ENCODE peak calls at places on chromosomes 6 and 20, in ten cellular contexts. M is cardiac muscle cell; K is RCC 7860; V is fibroblast of pulmonary artery; E is Right ventricle myocardium inferior; D is stimulated activated naive CD8-positive, alpha-beta T cell treated with anti-CD3 and anti-CD28 coated beads, Interleukin-15, amount 100 ng/mL, for 72 hours; T is amygdala; Q is A549; S is stimulated activated CD4-positive, alpha-beta T cell treated with anti-CD3 and anti-CD28 coated beads, Interleukin-1b, Interleukin-23, amount 100 ng/mL, for 1 hour; F is activated naive CD8-positive, alpha-beta T cell treated with anti-CD3 and anti-CD28 coated beads for 36 hours. Z is an unnamed sample.

GRCh38 chr6:168165891-168166290 is 86.9 kb upstream of the FRMD1 start:
- DNase-seq in M (no peak), K (no peak), V (no peak), E (no peak), D (no peak), T (no peak), Q (no peak), S (no peak), F (no peak), Z (no peak)

GRCh38 chr6:82013561-82014275 is 233.8 kb downstream of the IBTK start:
- DNase-seq in M (no peak), K (peak; percentile 6), V (peak; percentile 70), E (no peak), D (no peak), T (no peak), Q (no peak), S (no peak), F (no peak), Z (no peak)

GRCh38 chr6:135170849-135171248 is 10.3 kb upstream of the MYB start:
- DNase-seq in M (no peak), K (no peak), V (no peak), E (no peak), D (peak; percentile 64), T (no peak), Q (no peak), S (no peak), F (no peak), Z (no peak)

GRCh38 chr20:48651271-48651670 is 176.5 kb downstream of the PREX1 start:
- DNase-seq in M (no peak), K (no peak), V (no peak), E (peak; percentile 39), D (no peak), T (no peak), Q (no peak), S (no peak), F (no peak), Z (no peak)

GRCh38 chr20:56422131-56422823 is 10.2 kb downstream of the CASS4 start:
- DNase-seq in M (no peak), K (peak; percentile 83), V (peak; percentile 80), E (no peak), D (no peak), T (no peak), Q (peak; percentile 21), S (no peak), F (no peak), Z (no peak)

GRCh38 chr20:58246346-58246745 is 17.9 kb upstream of the ANKRD60 start:
- DNase-seq in M (peak; percentile 43), K (peak; percentile 14), V (peak; percentile 57), E (no peak), D (no peak), T (no peak), Q (peak; percentile 67), S (no peak), F (no peak), Z (peak; percentile 50)

GRCh38 chr20:20329564-20329963 is 38.3 kb upstream of the INSM1 start:
- DNase-seq in M (no peak), K (no peak), V (no peak), E (no peak), D (no peak), T (no peak), Q (no peak), S (no peak), F (no peak), Z (no peak)

GRCh38 chr6:78528926-78529325 is 338.4 kb upstream of the IRAK1BP1 start:
- DNase-seq in M (no peak), K (no peak), V (no peak), E (no peak), D (no peak), T (no peak), Q (no peak), S (no peak), F (no peak), Z (no peak)

GRCh38 chr6:137341721-137342195 is 122.6 kb upstream of the IFNGR1 start:
- DNase-seq in M (no peak), K (no peak), V (peak; percentile 10), E (peak; percentile 75), D (peak; percentile 22), T (peak; percentile 49), Q (peak; percentile 37), S (peak; percentile 9), F (no peak), Z (no peak)

GRCh38 chr6:34565722-34566137 is 9.6 kb upstream of the SPDEF start:
- DNase-seq in M (no peak), K (no peak), V (no peak), E (no peak), D (no peak), T (no peak), Q (no peak), S (no peak), F (no peak), Z (no peak)

GRCh38 chr6:41125282-41125681 is 28.9 kb downstream of the TREML1 start:
- DNase-seq in M (no peak), K (no peak), V (no peak), E (no peak), D (no peak), T (no peak), Q (no peak), S (no peak), F (no peak), Z (no peak)

GRCh38 chr20:19758888-19759331 is 852 bp downstream of the RIN2 start:
- DNase-seq in M (peak; percentile 85), K (no peak), V (peak; percentile 60), E (peak; percentile 91), D (no peak), T (peak; percentile 22), Q (peak; percentile 56), S (no peak), F (no peak), Z (peak; percentile 89)

GRCh38 chr6:113953346-113953745 is 17.6 kb downstream of the HDAC2 start:
- DNase-seq in M (no peak), K (no peak), V (peak; percentile 33), E (no peak), D (no peak), T (no peak), Q (no peak), S (no peak), F (no peak), Z (no peak)

GRCh38 chr20:64110411-64111068 is 3.2 kb upstream of the NPBWR2 start:
- DNase-seq in M (no peak), K (no peak), V (no peak), E (no peak), D (no peak), T (no peak), Q (no peak), S (no peak), F (no peak), Z (no peak)

GRCh38 chr20:41078329-41078728 is 49.7 kb downstream of the TOP1 start:
- DNase-seq in M (peak; percentile 54), K (peak; percentile 55), V (peak; percentile 80), E (no peak), D (no peak), T (no peak), Q (peak; percentile 38), S (no peak), F (no peak), Z (peak; percentile 20)

GRCh38 chr6:128807577-128807976 is 75.4 kb upstream of the LAMA2 start:
- DNase-seq in M (peak; percentile 42), K (no peak), V (peak; percentile 78), E (no peak), D (no peak), T (no peak), Q (peak; percentile 21), S (no peak), F (no peak), Z (no peak)

GRCh38 chr6:140572129-140572528 is 1197.7 kb upstream of the CITED2 start:
- DNase-seq in M (no peak), K (no peak), V (peak; percentile 96), E (no peak), D (no peak), T (no peak), Q (no peak), S (no peak), F (no peak), Z (no peak)

GRCh38 chr20:34055290-34055689 is 56.8 kb downstream of the EIF2S2 start:
- DNase-seq in M (peak; percentile 40), K (no peak), V (no peak), E (no peak), D (no peak), T (no peak), Q (no peak), S (no peak), F (no peak), Z (no peak)

GRCh38 chr6:17758113-17758512 is 51.4 kb upstream of the NUP153 start:
- DNase-seq in M (no peak), K (no peak), V (no peak), E (no peak), D (no peak), T (no peak), Q (no peak), S (no peak), F (no peak), Z (no peak)

GRCh38 chr6:116251568-116252384 is 2.1 kb downstream of the TSPYL4 start:
- DNase-seq in M (no peak), K (no peak), V (peak; percentile 92), E (no peak), D (no peak), T (no peak), Q (no peak), S (no peak), F (no peak), Z (no peak)

GRCh38 chr20:63740070-63740500 is 509 bp downstream of the SLC2A4RG start:
- DNase-seq in M (peak; percentile 64), K (peak; percentile 34), V (peak; percentile 26), E (no peak), D (peak; percentile 48), T (no peak), Q (no peak), S (no peak), F (peak; percentile 55), Z (no peak)

GRCh38 chr20:49561806-49562205 is 6.1 kb downstream of the PTGIS start:
- DNase-seq in M (no peak), K (peak; percentile 57), V (no peak), E (no peak), D (no peak), T (no peak), Q (no peak), S (no peak), F (no peak), Z (no peak)

GRCh38 chr20:53408728-53409157 is 184.9 kb downstream of the ZNF217 start:
- DNase-seq in M (no peak), K (no peak), V (peak; percentile 2), E (no peak), D (no peak), T (no peak), Q (no peak), S (no peak), F (no peak), Z (no peak)

GRCh38 chr6:61809004-61809595 is 476.9 kb downstream of the KHDRBS2 start:
- DNase-seq in M (peak; percentile 58), K (peak; percentile 16), V (peak; percentile 13), E (no peak), D (no peak), T (no peak), Q (no peak), S (no peak), F (no peak), Z (no peak)

GRCh38 chr6:32129297-32130088 is 595 bp downstream of the FKBPL start:
- DNase-seq in M (no peak), K (no peak), V (no peak), E (no peak), D (no peak), T (no peak), Q (no peak), S (no peak), F (no peak), Z (no peak)

GRCh38 chr20:37345339-37346231 is at the start of gene SRC:
- DNase-seq in M (peak; percentile 74), K (peak; percentile 70), V (peak; percentile 72), E (peak; percentile 90), D (peak; percentile 35), T (no peak), Q (peak; percentile 83), S (no peak), F (peak; percentile 38), Z (peak; percentile 74)

GRCh38 chr6:97203343-97203742 is 79.7 kb downstream of the MMS22L start:
- DNase-seq in M (no peak), K (no peak), V (no peak), E (no peak), D (no peak), T (no peak), Q (no peak), S (no peak), F (no peak), Z (peak; percentile 7)

GRCh38 chr20:12722096-12722495 is 286.7 kb upstream of the SPTLC3 start:
- DNase-seq in M (no peak), K (no peak), V (no peak), E (no peak), D (no peak), T (no peak), Q (no peak), S (no peak), F (no peak), Z (no peak)

Z was measured in HuH-7.